ENCODE peak calls at places on chromosomes 5 and 9, in seven cellular contexts. One of them, this sample, is unnamed.

GRCh38 chr5:77280036-77280435 is 69.6 kb downstream of the PDE8B start:
- DNase-seq in HepG2: no peak
- DNase-seq in astrocyte: no peak
- DNase-seq in PC-9: no peak
- DNase-seq in cardiac muscle cell: no peak
- DNase-seq in effector memory CD4-positive, alpha-beta T cell: no peak
- DNase-seq in Peyer's patch: no peak
- DNase-seq in this sample: no peak

GRCh38 chr9:7117676-7118561 is 360.1 kb downstream of the KDM4C start:
- DNase-seq in cardiac muscle cell: no peak
- DNase-seq in Peyer's patch: no peak
- DNase-seq in astrocyte: no peak
- DNase-seq in effector memory CD4-positive, alpha-beta T cell: no peak
- DNase-seq in PC-9: no peak
- DNase-seq in HepG2: no peak
- DNase-seq in this sample: no peak

GRCh38 chr5:43658499-43658898 is 55.5 kb downstream of the NNT start:
- DNase-seq in Peyer's patch: no peak
- DNase-seq in effector memory CD4-positive, alpha-beta T cell: no peak
- DNase-seq in astrocyte: peak; percentile 71
- DNase-seq in HepG2: no peak
- DNase-seq in PC-9: peak; percentile 32
- DNase-seq in cardiac muscle cell: no peak
- DNase-seq in this sample: no peak

GRCh38 chr5:135271533-135272310 is 127.3 kb downstream of the MACROH2A1 start:
- DNase-seq in Peyer's patch: no peak
- DNase-seq in cardiac muscle cell: peak; percentile 29
- DNase-seq in effector memory CD4-positive, alpha-beta T cell: no peak
- DNase-seq in HepG2: peak; percentile 29
- DNase-seq in PC-9: no peak
- DNase-seq in astrocyte: peak; percentile 48
- DNase-seq in this sample: no peak

GRCh38 chr5:56833325-56833724 is 18.0 kb downstream of the MAP3K1 start:
- DNase-seq in HepG2: no peak
- DNase-seq in Peyer's patch: no peak
- DNase-seq in cardiac muscle cell: peak; percentile 34
- DNase-seq in effector memory CD4-positive, alpha-beta T cell: no peak
- DNase-seq in PC-9: peak; percentile 30
- DNase-seq in astrocyte: no peak
- DNase-seq in this sample: no peak

GRCh38 chr9:27335088-27335487 is 38.1 kb upstream of the EQTN start:
- DNase-seq in effector memory CD4-positive, alpha-beta T cell: no peak
- DNase-seq in astrocyte: no peak
- DNase-seq in HepG2: no peak
- DNase-seq in PC-9: no peak
- DNase-seq in Peyer's patch: no peak
- DNase-seq in cardiac muscle cell: no peak
- DNase-seq in this sample: no peak

GRCh38 chr5:145908206-145908945 is 28.0 kb upstream of the SH3RF2 start:
- DNase-seq in HepG2: no peak
- DNase-seq in astrocyte: no peak
- DNase-seq in effector memory CD4-positive, alpha-beta T cell: no peak
- DNase-seq in cardiac muscle cell: no peak
- DNase-seq in PC-9: no peak
- DNase-seq in Peyer's patch: no peak
- DNase-seq in this sample: no peak

GRCh38 chr9:136538599-136539426 is 7.0 kb downstream of the NOTCH1 start:
- DNase-seq in Peyer's patch: peak; percentile 76
- DNase-seq in effector memory CD4-positive, alpha-beta T cell: peak; percentile 38
- DNase-seq in PC-9: no peak
- DNase-seq in HepG2: no peak
- DNase-seq in astrocyte: no peak
- DNase-seq in cardiac muscle cell: no peak
- DNase-seq in this sample: peak; percentile 71

GRCh38 chr5:6717247-6717646 is 4.0 kb downstream of the TENT4A start:
- DNase-seq in PC-9: no peak
- DNase-seq in HepG2: no peak
- DNase-seq in astrocyte: no peak
- DNase-seq in cardiac muscle cell: no peak
- DNase-seq in Peyer's patch: no peak
- DNase-seq in effector memory CD4-positive, alpha-beta T cell: no peak
- DNase-seq in this sample: no peak

DNA sequence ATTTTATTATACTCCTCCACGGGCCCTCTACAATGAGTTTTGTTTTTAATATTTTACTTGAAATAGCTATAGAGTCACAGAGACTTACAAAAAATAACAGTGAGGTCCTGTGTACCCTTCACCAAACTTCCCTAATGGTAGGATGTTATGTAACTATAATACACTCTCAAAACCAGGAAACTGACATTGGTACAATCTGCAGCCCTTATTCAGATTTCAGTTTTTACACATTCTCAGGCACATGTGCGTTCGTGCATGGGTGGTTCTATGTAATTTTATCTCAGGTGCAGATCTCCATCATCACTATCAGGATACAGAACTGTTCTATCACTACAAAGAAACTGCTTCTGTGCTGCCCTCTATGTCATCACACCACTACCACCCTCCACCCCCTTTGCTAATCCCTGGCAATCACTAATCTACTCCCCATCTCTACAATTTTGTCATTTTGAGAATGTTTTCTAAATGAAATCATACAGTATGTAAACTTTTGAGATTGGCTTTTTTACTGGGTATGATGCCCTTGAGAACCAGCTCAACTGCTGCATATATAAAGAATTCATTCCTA is 16.4 kb downstream of the RAB14 start:
- DNase-seq in Peyer's patch: no peak
- DNase-seq in astrocyte: no peak
- DNase-seq in effector memory CD4-positive, alpha-beta T cell: no peak
- DNase-seq in HepG2: no peak
- DNase-seq in cardiac muscle cell: no peak
- DNase-seq in PC-9: no peak
- DNase-seq in this sample: no peak
- H3K4me3 ChIP-seq in Peyer's patch: no peak overlapping the region
- H3K4me3 ChIP-seq in astrocyte: no peak overlapping the region
- H3K4me3 ChIP-seq in effector memory CD4-positive, alpha-beta T cell: no peak overlapping the region
- H3K4me3 ChIP-seq in HepG2: no peak overlapping the region
- H3K4me3 ChIP-seq in cardiac muscle cell: no peak overlapping the region
- H3K4me3 ChIP-seq in PC-9: no peak overlapping the region
- H3K4me3 ChIP-seq in this sample: no peak overlapping the region

GRCh38 chr5:38267372-38267771 is 9.0 kb downstream of the EGFLAM start:
- DNase-seq in Peyer's patch: no peak
- DNase-seq in PC-9: no peak
- DNase-seq in effector memory CD4-positive, alpha-beta T cell: no peak
- DNase-seq in HepG2: no peak
- DNase-seq in astrocyte: no peak
- DNase-seq in cardiac muscle cell: no peak
- DNase-seq in this sample: no peak
- H3K4me1 ChIP-seq in Peyer's patch: no peaks in the 10 kb centered on the region
- H3K4me1 ChIP-seq in PC-9: no peaks in the 10 kb centered on the region
- H3K4me1 ChIP-seq in effector memory CD4-positive, alpha-beta T cell: no peaks in the 10 kb centered on the region
- H3K4me1 ChIP-seq in HepG2: peaks cover 25% of the 10 kb centered on the region
- H3K4me1 ChIP-seq in astrocyte: no peaks in the 10 kb centered on the region
- H3K4me1 ChIP-seq in cardiac muscle cell: peaks cover 3% of the 10 kb centered on the region
- H3K4me1 ChIP-seq in this sample: no peaks in the 10 kb centered on the region

GRCh38 chr5:9453480-9454011 is 92.3 kb downstream of the SEMA5A start:
- DNase-seq in cardiac muscle cell: no peak
- DNase-seq in astrocyte: no peak
- DNase-seq in PC-9: no peak
- DNase-seq in effector memory CD4-positive, alpha-beta T cell: no peak
- DNase-seq in Peyer's patch: no peak
- DNase-seq in HepG2: no peak
- DNase-seq in this sample: no peak

GRCh38 chr5:9454491-9454890 is 91.4 kb downstream of the SEMA5A start:
- DNase-seq in effector memory CD4-positive, alpha-beta T cell: no peak
- DNase-seq in cardiac muscle cell: no peak
- DNase-seq in PC-9: no peak
- DNase-seq in astrocyte: no peak
- DNase-seq in Peyer's patch: no peak
- DNase-seq in HepG2: no peak
- DNase-seq in this sample: no peak

GRCh38 chr5:9454012-9454481 is 91.8 kb downstream of the SEMA5A start:
- DNase-seq in Peyer's patch: peak; percentile 79
- DNase-seq in cardiac muscle cell: no peak
- DNase-seq in astrocyte: peak; percentile 32
- DNase-seq in PC-9: no peak
- DNase-seq in HepG2: no peak
- DNase-seq in effector memory CD4-positive, alpha-beta T cell: no peak
- DNase-seq in this sample: no peak

GRCh38 chr5:9455826-9456434 is 89.9 kb downstream of the SEMA5A start:
- DNase-seq in PC-9: no peak
- DNase-seq in effector memory CD4-positive, alpha-beta T cell: no peak
- DNase-seq in HepG2: no peak
- DNase-seq in cardiac muscle cell: no peak
- DNase-seq in astrocyte: no peak
- DNase-seq in Peyer's patch: no peak
- DNase-seq in this sample: no peak

GRCh38 chr5:9456435-9457042 is 89.3 kb downstream of the SEMA5A start:
- DNase-seq in HepG2: no peak
- DNase-seq in cardiac muscle cell: no peak
- DNase-seq in astrocyte: peak; percentile 94
- DNase-seq in effector memory CD4-positive, alpha-beta T cell: no peak
- DNase-seq in PC-9: no peak
- DNase-seq in Peyer's patch: no peak
- DNase-seq in this sample: no peak
- H3K27ac ChIP-seq in HepG2: no peak overlapping the region
- H3K27ac ChIP-seq in cardiac muscle cell: peak overlapping the region; percentile 57
- H3K27ac ChIP-seq in astrocyte: no peak overlapping the region
- H3K27ac ChIP-seq in effector memory CD4-positive, alpha-beta T cell: no peak overlapping the region
- H3K27ac ChIP-seq in PC-9: no peak overlapping the region
- H3K27ac ChIP-seq in Peyer's patch: no peak overlapping the region
- H3K27ac ChIP-seq in this sample: no peak overlapping the region

GRCh38 chr5:100904259-100904822 is 1.3 kb upstream of the ST8SIA4 start:
- DNase-seq in PC-9: no peak
- DNase-seq in HepG2: no peak
- DNase-seq in effector memory CD4-positive, alpha-beta T cell: peak; percentile 34
- DNase-seq in cardiac muscle cell: peak; percentile 2
- DNase-seq in astrocyte: no peak
- DNase-seq in Peyer's patch: peak; percentile 71
- DNase-seq in this sample: peak; percentile 59
- H3K4me3 ChIP-seq in PC-9: no peak overlapping the region
- H3K4me3 ChIP-seq in HepG2: no peak overlapping the region
- H3K4me3 ChIP-seq in effector memory CD4-positive, alpha-beta T cell: peak overlapping the region; percentile 87
- H3K4me3 ChIP-seq in cardiac muscle cell: no peak overlapping the region
- H3K4me3 ChIP-seq in astrocyte: peak overlapping the region; percentile 85
- H3K4me3 ChIP-seq in Peyer's patch: peak overlapping the region; percentile 63
- H3K4me3 ChIP-seq in this sample: peak overlapping the region; percentile 89

GRCh38 chr5:116445311-116445710 is 129.3 kb downstream of the SEMA6A start:
- DNase-seq in astrocyte: no peak
- DNase-seq in cardiac muscle cell: no peak
- DNase-seq in effector memory CD4-positive, alpha-beta T cell: no peak
- DNase-seq in HepG2: no peak
- DNase-seq in PC-9: no peak
- DNase-seq in Peyer's patch: no peak
- DNase-seq in this sample: no peak

GRCh38 chr5:116444373-116445058 is 130.1 kb downstream of the SEMA6A start:
- DNase-seq in PC-9: no peak
- DNase-seq in HepG2: no peak
- DNase-seq in effector memory CD4-positive, alpha-beta T cell: no peak
- DNase-seq in Peyer's patch: no peak
- DNase-seq in astrocyte: no peak
- DNase-seq in cardiac muscle cell: no peak
- DNase-seq in this sample: no peak

GRCh38 chr5:116448869-116449453 is 125.7 kb downstream of the SEMA6A start:
- DNase-seq in effector memory CD4-positive, alpha-beta T cell: no peak
- DNase-seq in astrocyte: no peak
- DNase-seq in HepG2: no peak
- DNase-seq in Peyer's patch: no peak
- DNase-seq in PC-9: no peak
- DNase-seq in cardiac muscle cell: no peak
- DNase-seq in this sample: no peak

GRCh38 chr5:116448450-116448849 is 126.2 kb downstream of the SEMA6A start:
- DNase-seq in effector memory CD4-positive, alpha-beta T cell: no peak
- DNase-seq in Peyer's patch: no peak
- DNase-seq in cardiac muscle cell: no peak
- DNase-seq in HepG2: peak; percentile 63
- DNase-seq in astrocyte: no peak
- DNase-seq in PC-9: no peak
- DNase-seq in this sample: no peak

DNA sequence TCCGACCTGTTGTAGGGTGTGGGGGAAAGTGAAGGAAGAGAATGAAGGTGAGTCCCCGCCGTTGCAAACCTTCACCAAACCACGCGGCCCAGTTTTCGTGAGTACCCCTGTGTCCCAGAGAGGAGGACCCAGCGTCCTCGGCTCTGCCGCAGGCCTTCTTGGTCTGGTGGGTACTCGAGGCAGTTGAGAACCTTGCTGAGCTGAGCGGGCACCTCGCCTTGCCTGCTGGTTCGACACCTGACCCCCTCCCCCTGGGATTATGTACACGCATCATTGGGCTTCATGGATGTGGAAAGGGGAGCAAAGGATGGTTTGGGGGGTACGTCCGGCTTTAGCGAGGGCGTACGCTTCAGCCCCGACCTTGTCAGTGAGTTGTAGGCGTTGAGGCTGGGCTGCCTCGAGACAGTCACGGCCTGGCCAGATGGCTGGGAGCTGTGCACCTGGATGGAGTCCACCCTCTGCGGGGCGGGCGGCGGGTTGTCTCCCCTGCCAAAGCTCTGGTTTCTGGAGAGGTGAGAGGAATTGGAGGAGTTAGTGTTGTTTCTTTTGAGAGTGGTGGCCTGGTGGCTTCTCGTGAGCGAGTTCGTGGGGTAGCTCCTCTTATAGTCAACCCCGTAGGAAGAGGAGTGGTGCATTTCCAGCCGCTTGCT is 128.1 kb downstream of the SEMA6A start:
- DNase-seq in effector memory CD4-positive, alpha-beta T cell: no peak
- DNase-seq in Peyer's patch: no peak
- DNase-seq in HepG2: no peak
- DNase-seq in PC-9: no peak
- DNase-seq in cardiac muscle cell: no peak
- DNase-seq in astrocyte: no peak
- DNase-seq in this sample: no peak
- H3K4me1 ChIP-seq in effector memory CD4-positive, alpha-beta T cell: no peaks in the 10 kb centered on the region
- H3K4me1 ChIP-seq in Peyer's patch: no peaks in the 10 kb centered on the region
- H3K4me1 ChIP-seq in HepG2: peaks cover 36% of the 10 kb centered on the region
- H3K4me1 ChIP-seq in PC-9: no peaks in the 10 kb centered on the region
- H3K4me1 ChIP-seq in cardiac muscle cell: peaks cover 16% of the 10 kb centered on the region
- H3K4me1 ChIP-seq in astrocyte: no peaks in the 10 kb centered on the region
- H3K4me1 ChIP-seq in this sample: no peaks in the 10 kb centered on the region

GRCh38 chr9:35661756-35662350 is 3.1 kb downstream of the ARHGEF39 start:
- DNase-seq in effector memory CD4-positive, alpha-beta T cell: peak; percentile 61
- DNase-seq in astrocyte: no peak
- DNase-seq in cardiac muscle cell: no peak
- DNase-seq in PC-9: no peak
- DNase-seq in HepG2: peak; percentile 42
- DNase-seq in Peyer's patch: no peak
- DNase-seq in this sample: peak; percentile 81
- H3K27ac ChIP-seq in effector memory CD4-positive, alpha-beta T cell: peak overlapping the region; percentile 100
- H3K27ac ChIP-seq in astrocyte: no peak overlapping the region
- H3K27ac ChIP-seq in cardiac muscle cell: peak overlapping the region; percentile 99
- H3K27ac ChIP-seq in PC-9: no peak overlapping the region
- H3K27ac ChIP-seq in HepG2: peak overlapping the region; percentile 51
- H3K27ac ChIP-seq in Peyer's patch: peak overlapping the region; percentile 26
- H3K27ac ChIP-seq in this sample: peak overlapping the region; percentile 96